ENCODE peak calls at places on chromosomes 3 and 15, in four cellular contexts. One of them, this sample, is unnamed.

GRCh38 chr3:105944281-105944680 is 75.5 kb upstream of the CBLB start:
- DNase-seq in heart left ventricle: no peak
- DNase-seq in cardiac muscle cell: no peak
- DNase-seq in vagina: no peak
- DNase-seq in this sample: no peak

GRCh38 chr3:10437995-10438901 is 67.1 kb downstream of the ATP2B2 start:
- DNase-seq in heart left ventricle: no peak
- DNase-seq in cardiac muscle cell: peak
- DNase-seq in vagina: no peak
- DNase-seq in this sample: no peak

GRCh38 chr3:134059680-134060560 is 30.2 kb upstream of the SLCO2A1 start:
- DNase-seq in heart left ventricle: no peak
- DNase-seq in cardiac muscle cell: no peak
- DNase-seq in vagina: peak
- DNase-seq in this sample: no peak

GRCh38 chr3:127630811-127631714 is 2.1 kb downstream of the PODXL2 start:
- DNase-seq in heart left ventricle: no peak
- DNase-seq in cardiac muscle cell: no peak
- DNase-seq in vagina: no peak
- DNase-seq in this sample: no peak

GRCh38 chr15:37933685-37934084 is 755 bp upstream of the TMCO5A start:
- DNase-seq in heart left ventricle: no peak
- DNase-seq in cardiac muscle cell: peak
- DNase-seq in vagina: no peak
- DNase-seq in this sample: no peak

GRCh38 chr3:111539351-111540331 is 2.4 kb upstream of the CD96 start:
- DNase-seq in heart left ventricle: no peak
- DNase-seq in cardiac muscle cell: peak
- DNase-seq in vagina: no peak
- DNase-seq in this sample: peak

GRCh38 chr3:107545680-107546120 is 22.9 kb downstream of the BBX start:
- DNase-seq in heart left ventricle: no peak
- DNase-seq in cardiac muscle cell: peak
- DNase-seq in vagina: no peak
- DNase-seq in this sample: no peak

GRCh38 chr15:67534360-67534759 is 8.1 kb upstream of the MAP2K5 start:
- DNase-seq in heart left ventricle: no peak
- DNase-seq in cardiac muscle cell: no peak
- DNase-seq in vagina: no peak
- DNase-seq in this sample: no peak

GRCh38 chr3:183378951-183379350 is 49.5 kb downstream of the MCF2L2 start:
- DNase-seq in heart left ventricle: no peak
- DNase-seq in cardiac muscle cell: no peak
- DNase-seq in vagina: no peak
- DNase-seq in this sample: no peak

GRCh38 chr3:18424862-18425640 is at the start of gene SATB1:
- DNase-seq in heart left ventricle: peak
- DNase-seq in cardiac muscle cell: peak
- DNase-seq in vagina: no peak
- DNase-seq in this sample: peak

GRCh38 chr3:45537960-45538640 is 56.5 kb upstream of the LIMD1 start:
- DNase-seq in heart left ventricle: peak
- DNase-seq in cardiac muscle cell: peak
- DNase-seq in vagina: no peak
- DNase-seq in this sample: peak

GRCh38 chr3:127953092-127953491 is 38.1 kb downstream of the KBTBD12 start:
- DNase-seq in heart left ventricle: no peak
- DNase-seq in cardiac muscle cell: no peak
- DNase-seq in vagina: no peak
- DNase-seq in this sample: no peak

GRCh38 chr3:16770021-16770420 is 114.7 kb upstream of the PLCL2 start:
- DNase-seq in heart left ventricle: no peak
- DNase-seq in cardiac muscle cell: peak
- DNase-seq in vagina: no peak
- DNase-seq in this sample: no peak

GRCh38 chr3:194941956-194942483 is 256.3 kb downstream of the FAM43A start:
- DNase-seq in heart left ventricle: no peak
- DNase-seq in cardiac muscle cell: no peak
- DNase-seq in vagina: peak
- DNase-seq in this sample: no peak

GRCh38 chr3:115085197-115085865 is 61.8 kb downstream of the ZBTB20 start:
- DNase-seq in heart left ventricle: no peak
- DNase-seq in cardiac muscle cell: no peak
- DNase-seq in vagina: no peak
- DNase-seq in this sample: no peak

GRCh38 chr15:66884661-66885237 is 180.7 kb upstream of the SMAD3 start:
- DNase-seq in heart left ventricle: peak
- DNase-seq in cardiac muscle cell: no peak
- DNase-seq in vagina: peak
- DNase-seq in this sample: peak

GRCh38 chr3:19946832-19947548 is at the start of gene RAB5A:
- DNase-seq in heart left ventricle: peak
- DNase-seq in cardiac muscle cell: peak
- DNase-seq in vagina: peak
- DNase-seq in this sample: peak

GRCh38 chr3:123349201-123349535 is 99.7 kb downstream of the ADCY5 start:
- DNase-seq in heart left ventricle: no peak
- DNase-seq in cardiac muscle cell: no peak
- DNase-seq in vagina: no peak
- DNase-seq in this sample: no peak

GRCh38 chr3:62662680-62663079 is 212.5 kb downstream of the CADPS start:
- DNase-seq in heart left ventricle: no peak
- DNase-seq in cardiac muscle cell: no peak
- DNase-seq in vagina: no peak
- DNase-seq in this sample: no peak
- TF ChIP-seq CTCF in heart left ventricle: no peak
- TF ChIP-seq CTCF in cardiac muscle cell: no peak
- TF ChIP-seq CTCF in vagina: no peak
- TF ChIP-seq CTCF in this sample: no peak

GRCh38 chr15:29936353-29937049 is 114.2 kb upstream of the TJP1 start:
- DNase-seq in heart left ventricle: no peak
- DNase-seq in cardiac muscle cell: peak
- DNase-seq in vagina: no peak
- DNase-seq in this sample: no peak

GRCh38 chr15:29939404-29939803 is 117.1 kb upstream of the TJP1 start:
- DNase-seq in heart left ventricle: no peak
- DNase-seq in cardiac muscle cell: no peak
- DNase-seq in vagina: no peak
- DNase-seq in this sample: no peak

GRCh38 chr15:29937956-29938355 is 115.7 kb upstream of the TJP1 start:
- DNase-seq in heart left ventricle: no peak
- DNase-seq in cardiac muscle cell: peak
- DNase-seq in vagina: no peak
- DNase-seq in this sample: no peak

GRCh38 chr15:29942144-29942543 is 119.9 kb upstream of the TJP1 start:
- DNase-seq in heart left ventricle: no peak
- DNase-seq in cardiac muscle cell: no peak
- DNase-seq in vagina: no peak
- DNase-seq in this sample: no peak

GRCh38 chr15:29938701-29939340 is 116.6 kb upstream of the TJP1 start:
- DNase-seq in heart left ventricle: no peak
- DNase-seq in cardiac muscle cell: no peak
- DNase-seq in vagina: no peak
- DNase-seq in this sample: no peak
- TF ChIP-seq CTCF in heart left ventricle: peak
- TF ChIP-seq CTCF in cardiac muscle cell: peak
- TF ChIP-seq CTCF in vagina: no peak
- TF ChIP-seq CTCF in this sample: no peak

DNA sequence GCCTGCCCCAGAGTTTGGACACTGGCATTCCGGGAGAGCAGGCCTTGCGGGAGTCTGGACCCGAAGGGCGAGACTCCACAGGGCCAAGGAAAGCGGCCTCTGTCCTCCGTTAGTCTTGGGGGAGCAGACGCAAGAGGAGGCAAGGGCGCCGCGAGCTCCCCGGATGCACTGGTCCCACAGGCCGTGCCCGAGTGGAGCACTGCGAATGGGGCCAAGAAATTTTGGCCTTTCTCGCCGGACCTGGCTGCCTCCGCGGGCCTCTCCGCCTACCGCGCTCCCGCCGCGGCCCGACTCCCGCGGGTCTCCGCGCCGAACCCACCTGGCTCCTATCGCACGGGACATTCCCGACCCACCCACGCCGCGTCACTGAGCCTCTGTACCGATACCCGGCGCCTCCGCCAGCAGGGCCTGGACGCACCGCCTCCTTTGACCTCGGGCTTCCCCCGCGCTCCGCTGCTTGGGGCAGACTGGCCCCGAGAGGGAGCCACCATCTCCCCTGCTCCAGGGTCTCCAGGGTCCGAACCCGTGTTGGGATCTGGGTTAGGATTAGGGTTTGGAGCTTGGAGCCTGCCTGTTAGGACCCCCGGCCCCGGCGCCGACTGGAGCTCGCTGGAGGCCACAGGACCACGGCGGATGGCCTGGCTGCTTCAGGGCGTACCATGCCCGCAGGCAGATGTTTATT is 11.8 kb downstream of the SHOX2 start:
- DNase-seq in heart left ventricle: no peak
- DNase-seq in cardiac muscle cell: no peak
- DNase-seq in vagina: no peak
- DNase-seq in this sample: no peak
- TF ChIP-seq CTCF in heart left ventricle: no peak
- TF ChIP-seq CTCF in cardiac muscle cell: no peak
- TF ChIP-seq CTCF in vagina: no peak
- TF ChIP-seq CTCF in this sample: no peak

DNA sequence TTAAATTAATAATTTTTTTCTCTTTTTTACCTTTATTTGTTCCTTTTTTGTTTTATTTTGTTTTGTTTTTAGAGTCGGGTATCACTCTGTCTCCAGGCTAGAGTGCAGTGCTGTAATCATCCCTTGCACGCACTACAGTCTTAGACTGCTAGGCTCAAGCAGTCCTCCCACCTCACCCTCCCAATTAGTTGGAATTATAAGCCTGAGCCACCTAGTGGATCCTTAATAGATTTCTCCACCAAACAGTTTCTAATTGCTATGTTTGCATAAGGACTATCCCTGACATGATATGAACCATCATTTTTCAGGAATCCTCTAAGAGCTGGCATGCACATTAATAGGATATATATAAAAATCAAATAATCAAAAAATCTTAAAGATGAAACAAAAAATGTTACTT is 993.2 kb downstream of the OTOL1 start:
- DNase-seq in heart left ventricle: no peak
- DNase-seq in cardiac muscle cell: peak
- DNase-seq in vagina: no peak
- DNase-seq in this sample: no peak
- TF ChIP-seq CTCF in heart left ventricle: peak
- TF ChIP-seq CTCF in cardiac muscle cell: peak
- TF ChIP-seq CTCF in vagina: no peak
- TF ChIP-seq CTCF in this sample: no peak

GRCh38 chr15:56017920-56018319 is 24.5 kb upstream of the NEDD4 start:
- DNase-seq in heart left ventricle: no peak
- DNase-seq in cardiac muscle cell: no peak
- DNase-seq in vagina: no peak
- DNase-seq in this sample: no peak
- TF ChIP-seq CTCF in heart left ventricle: no peak
- TF ChIP-seq CTCF in cardiac muscle cell: peak
- TF ChIP-seq CTCF in vagina: no peak
- TF ChIP-seq CTCF in this sample: no peak

DNA sequence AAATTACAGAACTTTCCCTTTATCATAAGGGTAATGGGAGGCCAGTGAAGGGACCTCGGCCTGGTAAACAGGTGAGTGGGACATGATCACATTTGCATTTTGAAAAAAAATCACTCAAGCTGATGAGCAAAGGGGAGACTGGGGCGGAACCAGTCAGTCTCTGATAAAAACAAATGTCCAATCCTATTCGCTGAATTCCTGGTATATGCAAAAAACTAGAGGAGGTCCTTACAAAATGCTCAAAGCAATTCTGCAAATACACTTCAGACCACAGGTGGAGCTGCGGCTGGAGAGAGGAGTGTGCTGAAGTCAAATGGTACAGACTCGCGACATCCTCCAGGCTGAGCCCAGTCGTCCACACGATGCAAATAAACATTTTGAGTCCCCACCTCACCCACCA is 166.7 kb downstream of the FOXP1 start:
- DNase-seq in heart left ventricle: no peak
- DNase-seq in cardiac muscle cell: no peak
- DNase-seq in vagina: no peak
- DNase-seq in this sample: no peak
- TF ChIP-seq CTCF in heart left ventricle: no peak
- TF ChIP-seq CTCF in cardiac muscle cell: peak
- TF ChIP-seq CTCF in vagina: no peak
- TF ChIP-seq CTCF in this sample: no peak

DNA sequence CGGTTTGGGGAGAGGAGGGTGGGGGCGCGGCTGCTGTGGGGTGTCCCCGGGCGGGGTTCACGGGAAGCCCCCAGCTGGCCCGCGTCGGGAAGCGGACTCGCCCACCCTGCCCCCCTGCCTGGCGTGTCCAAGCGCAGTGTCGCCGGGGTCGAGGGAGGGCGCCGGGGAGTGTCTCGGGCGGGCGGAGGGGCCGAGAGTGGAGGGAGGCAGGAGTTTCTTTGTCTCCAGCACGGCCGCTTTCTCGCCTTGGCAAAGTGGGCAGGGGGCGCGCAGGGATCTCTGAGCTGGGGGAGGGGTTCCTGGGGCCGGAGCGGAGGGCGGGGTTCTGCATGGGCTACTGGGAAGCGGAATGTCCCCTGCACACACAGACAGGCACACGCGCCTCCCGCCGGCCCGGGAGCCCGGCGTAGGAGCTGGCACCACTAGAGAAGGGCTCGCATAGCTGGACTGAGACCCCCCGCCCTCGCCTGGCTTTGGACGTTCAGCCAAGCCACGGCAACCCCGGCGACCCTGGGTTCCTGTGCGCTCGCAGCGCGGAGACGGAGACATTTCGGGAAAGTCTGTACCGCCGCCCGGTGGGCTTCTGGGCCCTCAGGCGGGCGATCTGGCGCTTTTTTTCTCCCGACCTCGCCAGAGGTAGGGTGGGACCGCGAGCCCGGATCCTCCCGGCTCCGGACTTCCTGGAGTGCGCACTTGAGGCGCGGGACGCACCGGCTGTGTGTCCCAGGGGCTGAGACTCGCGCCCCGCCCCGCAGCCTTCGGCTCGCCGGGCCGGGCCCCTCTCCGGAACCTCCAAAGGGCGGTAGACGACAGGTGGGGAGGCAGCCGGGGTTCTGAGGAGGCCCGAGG is 870 bp downstream of the ST8SIA2 start:
- DNase-seq in heart left ventricle: no peak
- DNase-seq in cardiac muscle cell: no peak
- DNase-seq in vagina: no peak
- DNase-seq in this sample: no peak
- TF ChIP-seq CTCF in heart left ventricle: no peak
- TF ChIP-seq CTCF in cardiac muscle cell: no peak
- TF ChIP-seq CTCF in vagina: no peak
- TF ChIP-seq CTCF in this sample: no peak

This sample was measured in adrenal gland.